ENCODE peak calls at places on chromosomes 11 and 22, in six cellular contexts. Q, V, H, Y, I and U are unnamed samples.

GRCh38 chr11:8766993-8767374 is 84.4 kb downstream of the RPL27A start:
- DNase-seq in Y (no peak), V (no peak), H (no peak), Q (no peak), I (no peak), U (peak)

GRCh38 chr11:3037041-3037944 is 19.9 kb downstream of the CARS1 start:
- DNase-seq in H (peak), V (peak), Y (peak), I (peak), Q (peak), U (peak)

GRCh38 chr11:84465040-84465439 is 1162.1 kb downstream of the DLG2 start:
- DNase-seq in Q (peak), V (no peak), H (no peak), Y (no peak), I (no peak), U (peak)

GRCh38 chr11:44010789-44011251 is 37.0 kb upstream of the ACCSL start:
- DNase-seq in H (no peak), V (no peak), I (no peak), Q (peak), Y (no peak), U (no peak)

GRCh38 chr11:110966131-110966530 is 253.9 kb upstream of the ARHGAP20 start:
- DNase-seq in V (no peak), H (no peak), I (no peak), Q (no peak), Y (no peak), U (peak)

GRCh38 chr11:22617868-22618267 is 7.8 kb downstream of the FANCF start:
- DNase-seq in H (no peak), Y (no peak), Q (no peak), I (peak), V (no peak), U (no peak)

GRCh38 chr22:45240810-45241631 is at the start of gene KIAA0930:
- DNase-seq in H (peak), I (peak), Y (peak), Q (peak), V (peak), U (peak)

GRCh38 chr11:69691449-69691848 is 12.4 kb downstream of the FGF19 start:
- DNase-seq in Q (no peak), I (no peak), V (no peak), Y (no peak), H (no peak), U (no peak)

GRCh38 chr11:93614111-93614784 is 47.2 kb upstream of the CEP295 start:
- DNase-seq in H (no peak), Y (peak), V (no peak), I (peak), Q (no peak), U (no peak)

GRCh38 chr22:25375683-25376082 is 156.2 kb downstream of the CRYBB2 start:
- DNase-seq in Q (no peak), Y (no peak), I (peak), V (no peak), H (no peak), U (no peak)